ENCODE peak calls at places on chromosomes 16 and 17, in five cellular contexts. One of them, this sample, is unnamed.

GRCh38 chr16:81855552-81856153 is 76.6 kb downstream of the PLCG2 start:
- DNase-seq in lower lobe of right lung: no peak
- DNase-seq in suprapubic skin: no peak
- DNase-seq in cardiac fibroblast: no peak
- DNase-seq in HFF-Myc: no peak
- DNase-seq in this sample: no peak

GRCh38 chr17:4541041-4541327 is 14.2 kb downstream of the MYBBP1A start:
- DNase-seq in lower lobe of right lung: no peak
- DNase-seq in suprapubic skin: no peak
- DNase-seq in cardiac fibroblast: no peak
- DNase-seq in HFF-Myc: no peak
- DNase-seq in this sample: no peak

GRCh38 chr17:67779098-67779672 is 46.1 kb upstream of the BPTF start:
- DNase-seq in lower lobe of right lung: no peak
- DNase-seq in suprapubic skin: no peak
- DNase-seq in cardiac fibroblast: peak
- DNase-seq in HFF-Myc: peak
- DNase-seq in this sample: peak

GRCh38 chr16:47475786-47476185 is 14.7 kb downstream of the PHKB start:
- DNase-seq in lower lobe of right lung: no peak
- DNase-seq in suprapubic skin: no peak
- DNase-seq in cardiac fibroblast: no peak
- DNase-seq in HFF-Myc: no peak
- DNase-seq in this sample: peak

GRCh38 chr16:54066451-54067056 is 220.0 kb downstream of the IRX3 start:
- DNase-seq in lower lobe of right lung: no peak
- DNase-seq in suprapubic skin: no peak
- DNase-seq in cardiac fibroblast: peak
- DNase-seq in HFF-Myc: no peak
- DNase-seq in this sample: no peak

GRCh38 chr17:58006563-58006923 is 503 bp downstream of the SRSF1 start:
- DNase-seq in lower lobe of right lung: peak
- DNase-seq in suprapubic skin: peak
- DNase-seq in cardiac fibroblast: peak
- DNase-seq in HFF-Myc: no peak
- DNase-seq in this sample: peak

GRCh38 chr16:18048858-18049257 is 287.7 kb downstream of the NPIPA8 start:
- DNase-seq in lower lobe of right lung: no peak
- DNase-seq in suprapubic skin: no peak
- DNase-seq in cardiac fibroblast: no peak
- DNase-seq in HFF-Myc: no peak
- DNase-seq in this sample: no peak

GRCh38 chr17:3986270-3986938 is 22.2 kb upstream of the ATP2A3 start:
- DNase-seq in lower lobe of right lung: peak
- DNase-seq in suprapubic skin: no peak
- DNase-seq in cardiac fibroblast: no peak
- DNase-seq in HFF-Myc: no peak
- DNase-seq in this sample: no peak

GRCh38 chr17:71085238-71086033 is 916.1 kb downstream of the KCNJ2 start:
- DNase-seq in lower lobe of right lung: no peak
- DNase-seq in suprapubic skin: no peak
- DNase-seq in cardiac fibroblast: no peak
- DNase-seq in HFF-Myc: no peak
- DNase-seq in this sample: peak

GRCh38 chr17:71379512-71379911 is 741.3 kb upstream of the SOX9 start:
- DNase-seq in lower lobe of right lung: no peak
- DNase-seq in suprapubic skin: no peak
- DNase-seq in cardiac fibroblast: no peak
- DNase-seq in HFF-Myc: no peak
- DNase-seq in this sample: no peak

GRCh38 chr16:78045865-78046581 is 23.7 kb downstream of the CLEC3A start:
- DNase-seq in lower lobe of right lung: peak
- DNase-seq in suprapubic skin: peak
- DNase-seq in cardiac fibroblast: peak
- DNase-seq in HFF-Myc: peak
- DNase-seq in this sample: peak

GRCh38 chr17:30475206-30475605 is 2.0 kb upstream of the GOSR1 start:
- DNase-seq in lower lobe of right lung: no peak
- DNase-seq in suprapubic skin: no peak
- DNase-seq in cardiac fibroblast: no peak
- DNase-seq in HFF-Myc: no peak
- DNase-seq in this sample: no peak

GRCh38 chr16:79571065-79571697 is 29.4 kb downstream of the MAF start:
- DNase-seq in lower lobe of right lung: no peak
- DNase-seq in suprapubic skin: no peak
- DNase-seq in cardiac fibroblast: peak
- DNase-seq in HFF-Myc: no peak
- DNase-seq in this sample: no peak

GRCh38 chr17:58332720-58333395 is 4.3 kb upstream of the TSPOAP1 start:
- DNase-seq in lower lobe of right lung: no peak
- DNase-seq in suprapubic skin: no peak
- DNase-seq in cardiac fibroblast: no peak
- DNase-seq in HFF-Myc: no peak
- DNase-seq in this sample: no peak

GRCh38 chr16:66342294-66342900 is 24.1 kb upstream of the CDH5 start:
- DNase-seq in lower lobe of right lung: no peak
- DNase-seq in suprapubic skin: no peak
- DNase-seq in cardiac fibroblast: peak
- DNase-seq in HFF-Myc: no peak
- DNase-seq in this sample: peak

GRCh38 chr17:75501378-75502071 is 13.8 kb downstream of the CASKIN2 start:
- DNase-seq in lower lobe of right lung: peak
- DNase-seq in suprapubic skin: peak
- DNase-seq in cardiac fibroblast: no peak
- DNase-seq in HFF-Myc: no peak
- DNase-seq in this sample: no peak

GRCh38 chr16:11639925-11640899 is 28.0 kb upstream of the SNN start:
- DNase-seq in lower lobe of right lung: peak
- DNase-seq in suprapubic skin: peak
- DNase-seq in cardiac fibroblast: peak
- DNase-seq in HFF-Myc: peak
- DNase-seq in this sample: peak

GRCh38 chr17:64662774-64663367 is 764 bp upstream of the SMURF2 start:
- DNase-seq in lower lobe of right lung: no peak
- DNase-seq in suprapubic skin: no peak
- DNase-seq in cardiac fibroblast: no peak
- DNase-seq in HFF-Myc: no peak
- DNase-seq in this sample: no peak

GRCh38 chr17:2015314-2015713 is 9.8 kb downstream of the RTN4RL1 start:
- DNase-seq in lower lobe of right lung: no peak
- DNase-seq in suprapubic skin: no peak
- DNase-seq in cardiac fibroblast: no peak
- DNase-seq in HFF-Myc: no peak
- DNase-seq in this sample: no peak

GRCh38 chr17:68172461-68172954 is 75.3 kb upstream of the AMZ2 start:
- DNase-seq in lower lobe of right lung: peak
- DNase-seq in suprapubic skin: peak
- DNase-seq in cardiac fibroblast: peak
- DNase-seq in HFF-Myc: no peak
- DNase-seq in this sample: peak

GRCh38 chr17:31488264-31488981 is 96.9 kb downstream of the RAB11FIP4 start:
- DNase-seq in lower lobe of right lung: peak
- DNase-seq in suprapubic skin: no peak
- DNase-seq in cardiac fibroblast: no peak
- DNase-seq in HFF-Myc: no peak
- DNase-seq in this sample: no peak

GRCh38 chr17:4850236-4850635 is 17.1 kb downstream of the MINK1 start:
- DNase-seq in lower lobe of right lung: no peak
- DNase-seq in suprapubic skin: no peak
- DNase-seq in cardiac fibroblast: no peak
- DNase-seq in HFF-Myc: no peak
- DNase-seq in this sample: no peak

GRCh38 chr17:69669441-69670178 is 255.1 kb downstream of the MAP2K6 start:
- DNase-seq in lower lobe of right lung: no peak
- DNase-seq in suprapubic skin: no peak
- DNase-seq in cardiac fibroblast: no peak
- DNase-seq in HFF-Myc: no peak
- DNase-seq in this sample: no peak

GRCh38 chr16:65070831-65071230 is 51.0 kb downstream of the CDH11 start:
- DNase-seq in lower lobe of right lung: no peak
- DNase-seq in suprapubic skin: peak
- DNase-seq in cardiac fibroblast: peak
- DNase-seq in HFF-Myc: peak
- DNase-seq in this sample: peak

GRCh38 chr17:2433696-2434095 is 32.8 kb upstream of the MNT start:
- DNase-seq in lower lobe of right lung: no peak
- DNase-seq in suprapubic skin: no peak
- DNase-seq in cardiac fibroblast: no peak
- DNase-seq in HFF-Myc: no peak
- DNase-seq in this sample: no peak

GRCh38 chr16:72986011-72986410 is 61.9 kb downstream of the ZFHX3 start:
- DNase-seq in lower lobe of right lung: no peak
- DNase-seq in suprapubic skin: peak
- DNase-seq in cardiac fibroblast: peak
- DNase-seq in HFF-Myc: no peak
- DNase-seq in this sample: peak

DNA sequence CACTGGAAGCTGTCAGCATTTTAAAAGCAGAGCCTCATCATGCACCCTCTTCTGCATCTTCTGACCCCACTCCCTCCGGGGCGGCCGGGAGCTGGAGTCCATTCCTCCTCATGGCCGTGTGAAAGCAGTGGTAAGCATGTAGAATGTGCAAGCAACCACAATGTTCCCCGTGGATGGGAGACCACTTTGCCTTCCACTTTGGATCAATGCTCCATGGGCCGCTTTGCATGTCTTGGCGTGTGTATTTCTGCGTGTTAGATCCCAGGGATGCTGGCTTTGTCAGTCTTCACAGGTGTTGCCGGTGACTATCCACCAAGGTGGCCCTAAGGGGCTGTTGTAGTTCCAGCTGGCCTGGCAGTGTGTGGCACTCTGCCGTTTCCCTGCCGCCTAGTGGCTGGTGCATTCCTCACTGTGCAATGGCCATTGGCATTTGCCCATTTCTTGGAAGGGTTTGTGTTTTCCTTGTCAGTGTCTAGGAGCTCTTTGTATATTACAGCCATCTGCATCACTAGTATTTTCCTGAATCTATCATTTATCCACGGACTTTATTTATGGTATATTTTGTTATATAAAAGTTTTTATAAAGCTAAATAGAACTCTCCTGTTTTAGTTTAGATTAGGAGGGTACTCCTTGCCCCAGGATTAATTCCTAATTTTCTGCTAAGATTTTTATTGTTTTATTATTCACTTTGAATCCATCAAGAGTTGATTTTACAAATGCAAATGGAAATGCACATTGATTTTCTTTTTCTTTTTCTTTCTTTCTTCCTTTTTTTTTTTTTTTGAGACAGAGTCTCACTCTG is 5.8 kb upstream of the ALDH3A1 start:
- DNase-seq in lower lobe of right lung: peak
- DNase-seq in suprapubic skin: no peak
- DNase-seq in cardiac fibroblast: no peak
- DNase-seq in HFF-Myc: no peak
- DNase-seq in this sample: no peak
- TF ChIP-seq CTCF in lower lobe of right lung: peak
- TF ChIP-seq CTCF in suprapubic skin: peak
- TF ChIP-seq CTCF in cardiac fibroblast: no peak
- TF ChIP-seq CTCF in HFF-Myc: peak
- TF ChIP-seq CTCF in this sample: peak

DNA sequence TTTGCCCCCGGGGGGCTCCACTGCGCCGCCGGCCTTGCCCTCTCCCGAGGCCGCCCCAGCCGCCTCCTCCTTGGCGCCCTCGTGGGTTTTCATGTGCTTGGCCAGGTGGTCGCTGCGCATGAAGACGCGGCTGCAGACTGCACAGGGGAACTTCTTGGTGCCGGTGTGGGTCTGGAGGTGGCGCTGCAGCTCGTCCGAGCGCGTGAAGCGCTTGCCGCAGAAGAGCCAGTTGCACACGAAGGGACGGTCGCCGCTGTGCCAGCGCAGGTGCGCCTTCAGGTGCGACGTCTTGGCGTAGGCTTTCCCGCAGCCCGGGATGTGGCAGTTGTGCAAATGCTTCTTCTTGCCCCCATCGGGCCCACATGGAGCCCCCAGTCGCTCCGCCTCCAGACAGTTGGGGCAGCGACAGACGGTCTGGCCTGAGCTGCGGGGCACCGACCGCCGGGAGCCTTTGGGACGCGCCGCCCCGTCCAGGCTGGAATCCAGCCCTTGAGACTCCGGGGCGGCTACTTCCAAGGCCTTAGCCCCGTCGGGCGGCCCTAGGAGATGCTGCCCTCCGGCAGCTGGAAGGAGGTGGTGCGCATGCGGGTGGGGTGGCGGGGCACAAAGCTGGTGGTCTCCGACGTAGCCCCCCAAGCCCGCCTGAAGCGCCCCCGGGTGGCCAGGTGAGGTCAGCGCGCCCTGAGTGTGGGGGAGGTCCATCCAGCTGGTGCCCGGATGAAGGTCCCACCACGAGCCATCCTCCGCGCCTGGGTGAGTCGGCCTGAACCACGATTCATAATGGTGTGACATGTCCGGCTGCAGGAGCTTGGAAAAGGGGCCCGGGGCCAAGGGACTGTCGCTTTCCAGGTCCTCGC is 3.4 kb downstream of the SP6 start:
- DNase-seq in lower lobe of right lung: no peak
- DNase-seq in suprapubic skin: no peak
- DNase-seq in cardiac fibroblast: no peak
- DNase-seq in HFF-Myc: no peak
- DNase-seq in this sample: no peak
- H3K4me3 ChIP-seq in lower lobe of right lung: no peak
- H3K4me3 ChIP-seq in suprapubic skin: peak
- H3K4me3 ChIP-seq in cardiac fibroblast: no peak
- H3K4me3 ChIP-seq in HFF-Myc: no peak
- H3K4me3 ChIP-seq in this sample: no peak

DNA sequence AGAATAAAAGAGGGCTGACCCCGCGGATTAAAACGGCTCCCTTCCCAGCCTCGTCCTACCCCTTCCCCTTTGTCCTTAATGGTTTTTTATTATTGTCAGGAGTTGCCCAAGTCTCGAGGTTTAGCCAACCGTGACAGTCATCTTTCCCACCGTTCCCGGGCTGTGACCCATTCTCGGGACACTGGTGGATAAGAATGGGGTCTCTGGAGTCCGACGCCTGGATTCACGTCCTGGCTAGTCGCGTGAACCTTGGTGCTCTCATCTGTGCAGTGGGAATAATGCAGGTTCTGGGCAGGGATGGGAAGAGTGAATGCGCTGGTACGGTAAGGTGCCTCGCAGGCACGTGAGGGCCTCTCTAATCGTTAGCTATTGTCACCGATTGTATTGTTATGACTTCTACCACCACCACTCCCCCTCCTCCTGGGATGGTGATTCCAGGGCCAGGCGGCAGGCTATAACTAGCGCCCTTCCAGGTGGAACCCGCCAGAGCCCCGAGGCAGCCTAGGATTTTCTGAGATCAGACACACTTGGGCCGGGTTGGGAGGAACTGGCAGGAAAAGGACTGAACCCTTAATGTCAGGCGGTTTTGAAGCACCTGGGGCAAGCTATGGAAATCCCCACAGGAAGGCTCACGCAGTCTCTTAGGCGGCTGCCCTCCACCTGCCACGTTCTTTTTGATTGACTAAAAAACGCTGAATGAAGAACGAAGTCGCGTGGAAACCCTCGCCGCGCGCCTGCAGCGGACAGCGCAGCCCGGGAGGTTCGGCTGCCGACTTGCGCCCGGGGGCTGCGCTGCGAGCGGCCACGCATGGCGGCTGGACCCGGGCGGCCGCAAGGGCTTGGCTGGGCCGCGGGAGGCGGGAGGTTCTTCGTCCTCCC is 2.7 kb downstream of the HS3ST3B1 start:
- DNase-seq in lower lobe of right lung: no peak
- DNase-seq in suprapubic skin: no peak
- DNase-seq in cardiac fibroblast: no peak
- DNase-seq in HFF-Myc: no peak
- DNase-seq in this sample: no peak
- TF ChIP-seq CTCF in lower lobe of right lung: no peak
- TF ChIP-seq CTCF in suprapubic skin: no peak
- TF ChIP-seq CTCF in cardiac fibroblast: no peak
- TF ChIP-seq CTCF in HFF-Myc: no peak
- TF ChIP-seq CTCF in this sample: no peak

GRCh38 chr17:10033449-10033848 is 128.4 kb upstream of the RCVRN start:
- DNase-seq in lower lobe of right lung: no peak
- DNase-seq in suprapubic skin: no peak
- DNase-seq in cardiac fibroblast: no peak
- DNase-seq in HFF-Myc: no peak
- DNase-seq in this sample: no peak
- H3K4me3 ChIP-seq in lower lobe of right lung: peak
- H3K4me3 ChIP-seq in suprapubic skin: no peak
- H3K4me3 ChIP-seq in cardiac fibroblast: no peak
- H3K4me3 ChIP-seq in HFF-Myc: no peak
- H3K4me3 ChIP-seq in this sample: no peak

This sample was measured in fibroblast of villous mesenchyme.